ENCODE peak calls at places on chromosomes 4 and X, in ten cellular contexts. Y is activated gamma-delta T cell treated with Interleukin-2 at 50 U/mL for 16 hours; S is fibroblast of the aortic adventitia; L is WERI-Rb-1; Z is HEK293T; E is HTR-8/SVneo; H is naive thymus-derived CD8-positive, alpha-beta T cell; D is HT-29; A is cardiac fibroblast; W is foreskin keratinocyte. R is an unnamed sample.

GRCh38 chr4:159823743-159824142 is 720.9 kb downstream of the RAPGEF2 start:
- DNase-seq in Y (no peak), S (no peak), L (no peak), Z (no peak), E (peak), H (no peak), D (no peak), A (no peak), W (peak), R (peak)

GRCh38 chr4:188975271-188975670 is 836.0 kb downstream of the TRIML1 start:
- DNase-seq in Y (no peak), S (no peak), L (no peak), Z (no peak), E (no peak), H (no peak), D (no peak), A (no peak), W (no peak), R (no peak)

GRCh38 chrX:115562492-115562872 is 1.5 kb downstream of the PLS3 start:
- DNase-seq in Y (no peak), S (peak), L (no peak), Z (peak), E (no peak), H (no peak), D (peak), A (peak), W (peak), R (no peak)

GRCh38 chrX:74923942-74924448 is 1.3 kb downstream of the NEXMIF start:
- DNase-seq in Y (no peak), S (no peak), L (no peak), Z (no peak), E (no peak), H (no peak), D (no peak), A (no peak), W (no peak), R (no peak)

GRCh38 chrX:41029332-41029731 is 55.9 kb upstream of the USP9X start:
- DNase-seq in Y (no peak), S (no peak), L (no peak), Z (no peak), E (no peak), H (no peak), D (no peak), A (peak), W (no peak), R (no peak)

GRCh38 chr4:91116861-91117260 is 989.7 kb downstream of the CCSER1 start:
- DNase-seq in Y (no peak), S (no peak), L (no peak), Z (no peak), E (peak), H (no peak), D (peak), A (peak), W (peak), R (peak)

GRCh38 chr4:24070117-24070516 is 180.3 kb upstream of the PPARGC1A start:
- DNase-seq in Y (no peak), S (peak), L (no peak), Z (no peak), E (peak), H (no peak), D (no peak), A (peak), W (peak), R (no peak)

GRCh38 chrX:20244936-20245335 is 21.8 kb downstream of the RPS6KA3 start:
- DNase-seq in Y (no peak), S (peak), L (no peak), Z (no peak), E (no peak), H (no peak), D (no peak), A (no peak), W (no peak), R (no peak)

GRCh38 chr4:18535948-18536347 is 514.4 kb upstream of the LCORL start:
- DNase-seq in Y (no peak), S (no peak), L (no peak), Z (no peak), E (no peak), H (no peak), D (no peak), A (no peak), W (no peak), R (no peak)

GRCh38 chr4:4990857-4991540 is 28.3 kb downstream of the CYTL1 start:
- DNase-seq in Y (no peak), S (peak), L (no peak), Z (no peak), E (peak), H (no peak), D (no peak), A (peak), W (no peak), R (peak)

GRCh38 chr4:187256897-187257296 is 533.2 kb upstream of the FAT1 start:
- DNase-seq in Y (no peak), S (no peak), L (no peak), Z (no peak), E (no peak), H (no peak), D (no peak), A (no peak), W (no peak), R (no peak)

GRCh38 chr4:165345663-165346417 is 18.4 kb downstream of the MSMO1 start:
- DNase-seq in Y (no peak), S (peak), L (no peak), Z (no peak), E (no peak), H (no peak), D (no peak), A (no peak), W (no peak), R (no peak)

GRCh38 chrX:112630187-112630586 is 49.6 kb downstream of the LHFPL1 start:
- DNase-seq in Y (no peak), S (peak), L (peak), Z (no peak), E (no peak), H (no peak), D (no peak), A (peak), W (no peak), R (no peak)

GRCh38 chr4:126448093-126448820 is 1133.5 kb downstream of the FAT4 start:
- DNase-seq in Y (no peak), S (no peak), L (no peak), Z (no peak), E (no peak), H (no peak), D (no peak), A (peak), W (no peak), R (no peak)

R was measured in LoVo.